ENCODE peak calls at places on chromosomes 7 and 10, in four cellular contexts. A is AG10803, J is colonic mucosa, D is fibroblast of mammary gland. X is an unnamed sample.

GRCh38 chr10:50607526-50607925 is 16.2 kb downstream of the SGMS1 start:
- DNase-seq in J (no peak), A (no peak), D (peak; percentile 8), X (peak; percentile 64)

GRCh38 chr10:52213511-52213831 is 100.6 kb upstream of the DKK1 start:
- DNase-seq in J (peak; percentile 23), A (peak; percentile 52), D (peak; percentile 68), X (peak; percentile 63)

GRCh38 chr10:122637371-122637770 is 62.3 kb downstream of the C10orf120 start:
- DNase-seq in J (no peak), A (no peak), D (no peak), X (no peak)

GRCh38 chr10:59905066-59905734 is 1.2 kb downstream of the CCDC6 start:
- DNase-seq in A (no peak), J (peak; percentile 68), D (peak; percentile 40), X (peak; percentile 27)

GRCh38 chr10:103852189-103852711 is 3.1 kb downstream of the SH3PXD2A start:
- DNase-seq in D (peak; percentile 92), J (peak; percentile 64), A (peak; percentile 92), X (peak; percentile 83)

GRCh38 chr7:150909192-150909591 is 56.9 kb downstream of the AOC1 start:
- DNase-seq in A (no peak), D (no peak), J (no peak), X (no peak)

GRCh38 chr10:7407368-7408002 is 3.3 kb downstream of the SFMBT2 start:
- DNase-seq in A (no peak), D (peak; percentile 4), J (no peak), X (no peak)

GRCh38 chr7:153087498-153087897 is 327.9 kb downstream of the ACTR3B start:
- DNase-seq in J (no peak), D (peak; percentile 2), A (no peak), X (no peak)

GRCh38 chr10:132077091-132077490 is 11.3 kb downstream of the JAKMIP3 start:
- DNase-seq in J (no peak), D (no peak), A (no peak), X (no peak)

DNA sequence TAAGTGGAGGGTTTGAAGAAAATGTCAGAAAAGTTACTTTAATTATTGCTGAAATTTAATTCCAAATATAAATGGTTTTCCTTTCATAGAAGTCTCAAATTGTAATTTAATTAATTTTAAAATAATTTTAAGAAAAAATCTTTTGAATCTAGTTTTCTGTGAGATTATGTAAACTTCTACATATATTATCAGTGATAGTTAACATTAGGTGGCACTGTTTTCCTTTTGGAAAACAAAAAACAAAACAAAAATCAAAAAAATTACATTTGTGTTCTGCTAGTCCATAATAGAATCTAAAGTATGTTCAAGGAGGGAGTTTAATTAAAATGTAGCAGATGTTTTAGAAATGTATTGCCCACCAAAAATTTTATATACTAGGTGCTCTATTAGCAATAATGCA is 1456.7 kb downstream of the REEP3 start:
- DNase-seq in D (no peak), A (no peak), J (no peak), X (no peak)
- TF ChIP-seq CTCF in D (no peak), A (no peak), J (peak; percentile 8), X (no peak)

DNA sequence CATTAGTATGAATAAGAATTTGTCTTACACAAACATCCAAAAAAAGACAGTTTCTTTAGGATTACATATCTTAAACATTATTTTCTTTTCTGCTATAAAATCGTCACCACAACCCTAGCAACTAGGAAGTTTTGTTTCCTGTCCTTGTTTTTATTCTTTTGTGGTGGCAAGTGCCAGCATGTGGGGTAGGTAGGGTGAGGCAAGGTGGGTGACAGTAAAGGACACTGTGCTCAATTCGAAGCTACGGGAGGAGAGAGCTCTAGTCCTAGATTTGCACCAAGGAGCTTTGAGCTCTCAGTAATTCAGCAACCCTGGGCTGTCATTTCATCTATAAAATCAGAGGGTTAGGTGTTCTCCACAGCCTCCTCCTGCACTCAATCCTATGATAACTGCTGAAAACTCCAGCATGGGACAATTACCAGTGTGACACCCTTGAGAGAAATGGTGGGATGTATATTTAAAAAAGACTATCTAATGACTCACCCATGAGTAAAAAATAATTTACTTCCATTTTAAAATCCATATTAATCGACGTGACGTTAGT is 187.1 kb downstream of the FAM107B start:
- DNase-seq in J (no peak), A (no peak), D (no peak), X (no peak)
- H3K4me3 ChIP-seq in J (no peak overlapping the region), A (no peak overlapping the region), D (no peak overlapping the region), X (no peak overlapping the region)

GRCh38 chr7:142835487-142835886 is 19.4 kb upstream of the EPHB6 start:
- DNase-seq in J (no peak), A (no peak), D (no peak), X (no peak)
- TF ChIP-seq CTCF in J (no peak), A (no peak), D (no peak), X (no peak)

GRCh38 chr7:91995391-91995790 is 54.7 kb downstream of the AKAP9 start:
- DNase-seq in J (no peak), A (no peak), D (no peak), X (no peak)
- H3K4me3 ChIP-seq in J (no peak overlapping the region), A (no peak overlapping the region), D (no peak overlapping the region), X (no peak overlapping the region)

DNA sequence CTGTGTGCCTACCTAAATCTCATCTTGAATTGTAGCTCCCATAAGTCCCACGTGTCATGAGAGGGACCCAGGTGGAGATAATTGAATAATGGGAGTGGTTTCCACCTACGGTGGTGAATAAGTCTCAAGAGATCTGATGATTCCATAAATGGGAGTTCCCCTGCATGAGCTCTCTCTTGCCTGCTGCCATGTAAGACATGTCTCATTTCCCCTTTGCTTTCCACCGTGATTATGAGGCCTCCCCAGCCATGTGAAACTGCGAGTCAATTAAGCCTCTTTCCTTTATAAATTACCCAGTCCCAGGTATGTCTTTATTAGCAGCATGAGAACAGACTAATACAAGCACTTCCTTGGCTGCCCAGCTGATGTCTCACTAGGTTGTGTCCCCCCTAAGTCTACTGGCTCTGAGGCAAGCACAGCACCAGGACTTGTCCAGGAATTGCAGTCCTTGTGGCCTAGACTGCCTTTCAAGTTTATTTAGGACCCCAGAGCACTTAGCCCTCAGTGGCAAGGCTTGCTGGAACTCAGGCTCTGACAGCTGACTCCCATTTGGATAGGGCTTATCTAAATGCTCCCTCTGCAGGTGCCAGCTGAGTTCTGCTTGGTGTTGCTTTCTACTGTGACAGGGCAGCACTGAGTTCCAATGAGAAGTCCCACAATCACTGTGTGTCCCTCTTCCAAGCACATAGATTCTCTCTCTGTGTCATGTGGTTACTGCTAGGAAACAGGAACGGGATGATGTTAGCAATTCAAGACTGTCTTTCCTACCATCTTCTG is 59.0 kb upstream of the TAS2R16 start:
- DNase-seq in A (no peak), J (no peak), D (no peak), X (no peak)
- TF ChIP-seq CTCF in A (no peak), J (no peak), D (no peak), X (no peak)

GRCh38 chr10:123782549-123782948 is 109.1 kb downstream of the CPXM2 start:
- DNase-seq in A (no peak), D (no peak), J (peak; percentile 3), X (no peak)
- H3K4me3 ChIP-seq in A (no peak overlapping the region), D (no peak overlapping the region), J (no peak overlapping the region), X (no peak overlapping the region)